ENCODE peak calls at places on chromosomes 13 and 19, in nine cellular contexts. J, W, P, Y, G, B, E, U and N are unnamed samples.

GRCh38 chr19:47581605-47582319 is 8.8 kb upstream of the ZNF541 start:
- DNase-seq in B (no peak), P (no peak), G (no peak), U (no peak), J (no peak), Y (no peak), E (no peak), W (no peak), N (no peak)

GRCh38 chr13:60467098-60467497 is 70.1 kb downstream of the TDRD3 start:
- DNase-seq in G (no peak), P (no peak), B (no peak), J (no peak), E (no peak), W (no peak), Y (no peak), U (no peak), N (no peak)

GRCh38 chr19:33174186-33174585 is 19.9 kb upstream of the LRP3 start:
- DNase-seq in G (no peak), U (no peak), P (no peak), J (no peak), E (no peak), Y (no peak), B (no peak), W (no peak), N (no peak)

GRCh38 chr19:53015159-53015558 is 1.4 kb downstream of the ERVV-1 start:
- DNase-seq in U (no peak), J (no peak), W (no peak), B (no peak), Y (no peak), P (no peak), G (no peak), E (no peak), N (no peak)

GRCh38 chr13:101648766-101649489 is 196.5 kb downstream of the ITGBL1 start:
- DNase-seq in B (no peak), J (no peak), Y (no peak), E (no peak), G (no peak), P (no peak), W (no peak), U (no peak), N (no peak)

GRCh38 chr19:7435602-7436001 is 53.2 kb downstream of the PEX11G start:
- DNase-seq in W (no peak), P (no peak), E (no peak), B (no peak), U (no peak), G (no peak), J (no peak), Y (no peak), N (no peak)

GRCh38 chr19:525857-526419 is 5.6 kb upstream of the CDC34 start:
- DNase-seq in Y (no peak), G (no peak), U (no peak), B (no peak), J (no peak), P (no peak), W (no peak), E (no peak), N (no peak)

GRCh38 chr19:50358483-50359431 is 6.7 kb downstream of the NAPSA start:
- DNase-seq in G (no peak), P (peak), W (peak), U (peak), Y (no peak), B (no peak), E (peak), J (no peak), N (no peak)

GRCh38 chr19:35266904-35267817 is 1.6 kb upstream of the USF2 start:
- DNase-seq in E (peak), J (no peak), U (peak), W (peak), P (no peak), Y (peak), B (no peak), G (no peak), N (peak)

GRCh38 chr19:7294571-7295212 is 478 bp upstream of the INSR start:
- DNase-seq in U (no peak), Y (peak), W (peak), G (no peak), J (peak), E (peak), P (no peak), B (peak), N (peak)

GRCh38 chr19:50486823-50487515 is 10.3 kb upstream of the GARIN5A start:
- DNase-seq in P (peak), Y (no peak), G (peak), J (peak), E (peak), B (peak), U (no peak), W (no peak), N (peak)

GRCh38 chr13:99926014-99926731 is 45.4 kb downstream of the ZIC5 start:
- DNase-seq in J (no peak), B (no peak), W (no peak), P (no peak), Y (no peak), E (peak), U (no peak), G (no peak), N (no peak)

GRCh38 chr19:4172861-4173473 is 9.4 kb downstream of the SIRT6 start:
- DNase-seq in Y (no peak), U (peak), E (peak), P (peak), B (no peak), W (peak), G (no peak), J (peak), N (peak)

GRCh38 chr19:54729416-54730188 is 5.4 kb downstream of the KIR3DL3 start:
- DNase-seq in U (no peak), P (no peak), W (no peak), G (no peak), E (no peak), J (no peak), B (no peak), Y (no peak), N (no peak)

GRCh38 chr19:2059422-2060201 is 8.6 kb upstream of the MKNK2 start:
- DNase-seq in W (peak), G (no peak), B (peak), U (no peak), P (no peak), J (no peak), Y (peak), E (peak), N (no peak)

GRCh38 chr19:31988256-31988655 is 357.2 kb upstream of the ZNF507 start:
- DNase-seq in W (no peak), J (no peak), E (no peak), P (no peak), U (no peak), B (no peak), Y (no peak), G (no peak), N (no peak)

GRCh38 chr13:80134360-80134759 is 206.6 kb downstream of the SPRY2 start:
- DNase-seq in Y (no peak), B (no peak), W (no peak), P (no peak), G (no peak), J (no peak), E (no peak), U (no peak), N (no peak)

GRCh38 chr19:3231288-3231687 is 6.8 kb downstream of the CELF5 start:
- DNase-seq in Y (no peak), G (no peak), U (no peak), B (no peak), P (no peak), W (no peak), J (no peak), E (no peak), N (no peak)

GRCh38 chr13:60583911-60584753 is 187.1 kb downstream of the TDRD3 start:
- DNase-seq in Y (no peak), E (peak), J (no peak), G (no peak), P (no peak), W (no peak), U (no peak), B (no peak), N (no peak)

GRCh38 chr13:42991892-42992584 is at the start of gene EPSTI1:
- DNase-seq in U (peak), P (peak), G (no peak), E (peak), Y (no peak), W (peak), J (peak), B (no peak), N (peak)

GRCh38 chr13:41780736-41781708 is 179.9 kb downstream of the VWA8 start:
- DNase-seq in G (no peak), P (no peak), Y (no peak), U (no peak), E (peak), W (no peak), J (peak), B (no peak), N (peak)

GRCh38 chr19:45716314-45717130 is 14.2 kb downstream of the FBXO46 start:
- DNase-seq in U (no peak), Y (peak), J (peak), W (no peak), E (no peak), B (no peak), P (no peak), G (no peak), N (peak)

GRCh38 chr13:43085545-43085944 is 62.2 kb downstream of the DNAJC15 start:
- DNase-seq in E (peak), U (no peak), Y (peak), W (no peak), P (no peak), J (peak), G (peak), B (no peak), N (peak)

GRCh38 chr19:17687857-17688784 is at the start of gene UNC13A:
- DNase-seq in W (peak), J (peak), G (peak), Y (peak), P (peak), E (peak), B (peak), U (peak), N (peak)

GRCh38 chr13:43815204-43815603 is 28.4 kb upstream of the ENOX1 start:
- DNase-seq in W (no peak), G (no peak), B (no peak), P (no peak), J (no peak), E (peak), Y (peak), U (no peak), N (no peak)

GRCh38 chr13:78630509-78630908 is 27.2 kb upstream of the POU4F1 start:
- DNase-seq in E (no peak), Y (no peak), W (no peak), U (no peak), B (no peak), J (no peak), G (no peak), P (no peak), N (no peak)

GRCh38 chr13:105365831-105366230 is 1169.6 kb downstream of the EFNB2 start:
- DNase-seq in W (no peak), B (no peak), G (no peak), U (no peak), E (no peak), P (no peak), Y (no peak), J (peak), N (peak)

GRCh38 chr13:90455861-90456260 is 891.6 kb upstream of the MIR17HG start:
- DNase-seq in J (no peak), G (no peak), E (no peak), W (no peak), U (no peak), Y (peak), P (no peak), B (no peak), N (no peak)

GRCh38 chr19:46351241-46352041 is 4.6 kb downstream of the PPP5C start:
- DNase-seq in G (no peak), W (peak), U (no peak), B (no peak), E (peak), J (peak), P (no peak), Y (no peak), N (peak)

GRCh38 chr19:19278315-19278714 is 5.2 kb upstream of the TM6SF2 start:
- DNase-seq in B (no peak), Y (no peak), J (no peak), P (no peak), G (peak), W (no peak), U (no peak), E (no peak), N (no peak)

GRCh38 chr13:33721719-33722118 is 96.2 kb upstream of the RFC3 start:
- DNase-seq in U (no peak), E (peak), J (no peak), G (no peak), W (no peak), B (no peak), P (no peak), Y (no peak), N (no peak)

GRCh38 chr19:50607388-50607787 is 32.3 kb downstream of the SYT3 start:
- DNase-seq in G (no peak), B (no peak), P (no peak), Y (no peak), E (no peak), W (no peak), U (no peak), J (no peak), N (no peak)

GRCh38 chr13:92232880-92233279 is 834.5 kb downstream of the GPC5 start:
- DNase-seq in U (no peak), Y (no peak), J (no peak), B (no peak), G (no peak), P (no peak), E (no peak), W (no peak), N (no peak)

GRCh38 chr13:36858285-36858684 is 39.3 kb downstream of the RFXAP start:
- DNase-seq in E (peak), Y (peak), U (no peak), W (no peak), J (peak), G (peak), B (peak), P (no peak), N (peak)

GRCh38 chr19:13149628-13150186 is 468 bp downstream of the STX10 start:
- DNase-seq in P (no peak), E (peak), W (peak), G (no peak), B (no peak), J (peak), U (no peak), Y (peak), N (peak)

GRCh38 chr19:10565028-10565566 is 713 bp downstream of the KRI1 start:
- DNase-seq in Y (peak), U (peak), J (peak), W (no peak), B (no peak), E (peak), P (no peak), G (no peak), N (peak)

GRCh38 chr13:40911341-40911740 is 107.8 kb downstream of the ELF1 start:
- DNase-seq in E (no peak), Y (peak), U (no peak), G (no peak), W (no peak), P (no peak), B (no peak), J (no peak), N (no peak)